ENCODE peak calls at places on chromosomes 4 and X, in seven cellular contexts. U, D, O, N, Y, J and F are unnamed samples.

GRCh38 chrX:7925867-7926472 is 1.2 kb downstream of the PNPLA4 start:
- DNase-seq in J (peak; percentile 51), D (peak; percentile 49), U (peak; percentile 78), Y (peak; percentile 9), O (peak; percentile 27), N (peak; percentile 53), F (peak; percentile 63)

GRCh38 chr4:175970734-175971133 is 94.9 kb upstream of the WDR17 start:
- DNase-seq in J (no peak), U (no peak), Y (no peak), O (no peak), N (no peak), D (no peak), F (no peak)

GRCh38 chr4:146099585-146099984 is 75.9 kb upstream of the LSM6 start:
- DNase-seq in J (no peak), N (no peak), D (no peak), U (no peak), O (no peak), Y (no peak), F (no peak)

GRCh38 chr4:150482581-150482980 is 99.4 kb upstream of the MAB21L2 start:
- DNase-seq in O (no peak), Y (no peak), J (no peak), D (no peak), U (no peak), N (no peak), F (no peak)

GRCh38 chrX:10089378-10089795 is 67.4 kb upstream of the CLCN4 start:
- DNase-seq in U (no peak), J (no peak), N (no peak), Y (no peak), D (no peak), O (no peak), F (peak; percentile 36)

GRCh38 chr4:184433258-184433892 is 41.0 kb downstream of the IRF2 start:
- DNase-seq in J (no peak), N (no peak), U (no peak), Y (no peak), D (no peak), O (no peak), F (peak; percentile 13)

GRCh38 chr4:93764647-93765246 is 63.8 kb upstream of the ATOH1 start:
- DNase-seq in Y (no peak), O (peak; percentile 40), U (peak; percentile 47), J (no peak), N (peak; percentile 18), D (peak; percentile 33), F (peak; percentile 44)

GRCh38 chr4:71559957-71560541 is 221.2 kb downstream of the SLC4A4 start:
- DNase-seq in Y (no peak), U (no peak), N (no peak), J (no peak), D (no peak), O (no peak), F (peak; percentile 64)

GRCh38 chr4:101039367-101039766 is 308.0 kb downstream of the PPP3CA start:
- DNase-seq in Y (no peak), U (no peak), O (peak; percentile 91), N (no peak), J (no peak), D (no peak), F (no peak)

GRCh38 chrX:150849996-150850720 is 48.3 kb downstream of the CD99L2 start:
- DNase-seq in D (no peak), J (no peak), Y (no peak), U (no peak), N (no peak), O (no peak), F (no peak)
- H3K9ac ChIP-seq in D (no peak overlapping the region), J (no peak overlapping the region), Y (no peak overlapping the region), U (no peak overlapping the region), N (no peak overlapping the region), O (no peak overlapping the region), F (no peak overlapping the region)

GRCh38 chrX:109472939-109473713 is 8.8 kb downstream of the GUCY2F start:
- DNase-seq in Y (no peak), U (peak; percentile 42), D (peak; percentile 1), N (peak; percentile 42), O (peak; percentile 27), J (no peak), F (peak; percentile 31)
- TF ChIP-seq RAD21 in Y (peak; percentile 51), U (no peak), D (peak; percentile 28), N (no peak), O (peak; percentile 42), J (peak; percentile 27), F (no peak)

DNA sequence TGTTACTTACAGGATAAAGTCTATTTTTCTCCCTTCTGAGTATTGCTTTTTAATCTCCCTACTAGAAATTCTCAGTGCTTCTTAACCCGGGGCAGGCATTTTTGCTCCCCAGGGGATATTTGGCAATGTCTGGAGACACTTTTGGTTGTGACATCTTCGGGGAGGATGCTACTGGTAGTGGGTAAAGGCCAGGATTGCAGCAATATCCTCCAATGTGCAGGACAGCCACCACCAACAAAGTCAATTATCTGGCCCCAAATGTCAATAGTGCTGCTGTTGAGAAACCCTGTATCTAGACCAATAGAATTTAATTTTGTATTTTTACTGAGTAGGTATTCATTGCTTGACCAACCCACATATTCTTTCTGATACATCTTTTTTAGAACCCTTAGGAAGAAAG is 669.5 kb upstream of the MAGEB2 start:
- DNase-seq in O (no peak), U (no peak), Y (no peak), J (no peak), D (no peak), N (no peak), F (no peak)
- H3K9ac ChIP-seq in O (no peak overlapping the region), U (no peak overlapping the region), Y (no peak overlapping the region), J (no peak overlapping the region), D (no peak overlapping the region), N (no peak overlapping the region), F (no peak overlapping the region)

DNA sequence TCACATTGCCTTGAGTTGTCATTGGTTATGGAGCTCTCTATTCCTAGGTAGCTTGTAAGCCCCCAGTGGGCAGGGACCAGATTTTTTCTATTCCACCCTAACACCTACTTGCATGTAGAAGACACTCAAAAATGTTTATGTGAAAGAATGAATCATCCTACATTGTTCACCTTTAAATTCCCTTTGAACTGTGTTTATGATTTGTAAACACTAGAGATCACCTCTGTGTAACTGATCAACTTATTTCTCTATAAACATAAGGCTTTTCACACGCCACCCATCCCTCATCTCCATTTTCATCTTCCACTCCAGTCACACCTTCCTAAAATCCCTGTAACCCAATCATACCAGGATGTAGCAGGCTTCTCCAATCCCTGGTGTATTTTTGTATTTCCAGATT is 142.6 kb upstream of the LEF1 start:
- DNase-seq in D (no peak), N (no peak), Y (no peak), O (no peak), U (no peak), J (no peak), F (no peak)
- TF ChIP-seq RAD21 in D (no peak), N (no peak), Y (no peak), O (no peak), U (no peak), J (no peak), F (no peak)

GRCh38 chr4:4387531-4388311 is 819 bp downstream of the NSG1 start:
- DNase-seq in U (no peak), D (peak; percentile 76), N (no peak), J (no peak), O (no peak), Y (no peak), F (no peak)
- H3K9ac ChIP-seq in U (no peak overlapping the region), D (no peak overlapping the region), N (no peak overlapping the region), J (no peak overlapping the region), O (no peak overlapping the region), Y (peak overlapping the region; percentile 31), F (no peak overlapping the region)

DNA sequence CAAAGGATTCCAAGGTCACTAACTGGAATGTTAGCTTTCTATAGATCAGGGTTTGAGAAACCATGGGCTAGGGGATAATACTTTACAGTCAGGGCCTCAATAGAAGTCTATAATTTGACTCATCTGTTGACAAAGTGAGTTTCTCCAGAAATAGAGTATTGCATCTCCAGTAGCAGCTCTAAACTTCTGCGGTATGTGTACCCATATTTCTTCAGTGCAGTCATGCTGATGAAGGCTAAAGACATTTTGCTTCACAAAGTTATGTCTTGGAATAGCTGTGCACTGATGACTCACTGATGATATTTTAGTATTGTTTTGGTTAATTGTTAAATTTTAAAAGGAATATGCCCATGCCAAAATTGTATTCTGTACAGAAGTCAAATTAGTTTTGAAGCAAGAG is 464.9 kb upstream of the AMOT start:
- DNase-seq in Y (no peak), O (no peak), U (no peak), J (no peak), D (no peak), N (no peak), F (peak; percentile 4)
- TF ChIP-seq RAD21 in Y (no peak), O (no peak), U (no peak), J (no peak), D (no peak), N (no peak), F (no peak)

GRCh38 chr4:17846256-17846655 is 35.5 kb downstream of the NCAPG start:
- DNase-seq in J (no peak), Y (no peak), D (no peak), U (no peak), O (no peak), N (no peak), F (peak; percentile 72)

GRCh38 chr4:17854076-17854475 is 43.3 kb downstream of the NCAPG start:
- DNase-seq in O (no peak), D (no peak), J (no peak), N (no peak), Y (no peak), U (no peak), F (no peak)

DNA sequence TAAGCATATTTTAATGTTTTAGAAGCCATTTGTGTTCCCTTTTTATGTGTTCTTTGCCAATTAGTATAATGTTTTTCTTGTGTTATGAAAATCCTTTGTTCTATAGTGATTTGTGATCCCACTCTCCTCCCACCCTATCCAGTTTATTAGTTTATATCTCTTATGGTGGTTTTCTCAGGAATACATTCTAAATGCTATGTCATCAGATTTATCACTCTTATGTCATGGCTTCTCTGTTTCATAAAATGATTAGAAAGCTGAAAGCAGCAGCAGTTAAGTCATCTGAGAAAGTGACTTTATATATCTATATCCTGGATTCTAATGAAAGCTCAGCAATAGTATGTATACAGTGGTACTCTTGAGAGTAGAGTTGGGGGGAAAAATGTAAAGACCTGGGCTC is 41.1 kb downstream of the NCAPG start:
- DNase-seq in Y (no peak), O (no peak), D (no peak), J (no peak), N (no peak), U (no peak), F (no peak)
- H3K9ac ChIP-seq in Y (no peak overlapping the region), O (no peak overlapping the region), D (no peak overlapping the region), J (no peak overlapping the region), N (no peak overlapping the region), U (no peak overlapping the region), F (no peak overlapping the region)

DNA sequence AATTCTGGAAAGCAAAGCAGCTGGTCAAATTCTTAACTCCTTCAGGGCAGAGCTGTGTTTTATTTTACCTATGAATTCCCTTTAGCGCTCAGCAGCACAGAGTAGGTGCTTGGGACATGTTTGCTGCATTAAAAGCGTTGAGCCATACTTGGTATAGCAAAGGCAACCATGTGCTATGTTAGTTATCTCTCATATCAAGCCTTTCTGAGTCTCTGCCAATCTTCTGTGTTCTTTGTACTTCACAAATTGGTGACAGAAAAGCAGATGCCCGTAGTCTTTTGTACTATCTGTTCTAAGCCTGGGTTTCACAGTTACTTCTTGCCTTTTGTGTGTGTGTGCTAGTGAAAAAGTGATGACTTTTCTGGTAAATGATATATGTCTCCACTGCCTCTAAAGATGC is 16.1 kb upstream of the KLHL2 start:
- DNase-seq in D (no peak), O (no peak), U (no peak), N (no peak), Y (no peak), J (no peak), F (no peak)
- TF ChIP-seq RAD21 in D (no peak), O (no peak), U (no peak), N (no peak), Y (no peak), J (no peak), F (no peak)